ENCODE peak calls at places on chromosomes 3 and 15, in eight cellular contexts. One of them, this sample, is unnamed.

GRCh38 chr3:126155819-126156218 is 24.6 kb downstream of the ALDH1L1 start:
- DNase-seq in adrenal gland: no peak
- DNase-seq in tibial artery: no peak
- DNase-seq in EL: no peak
- DNase-seq in effector CD4-positive, alpha-beta T cell: no peak
- DNase-seq in transverse colon: no peak
- DNase-seq in HS-27A: no peak
- DNase-seq in WTC11: no peak
- DNase-seq in this sample: no peak

GRCh38 chr3:111961461-111962269 is 17.2 kb upstream of the ABHD10 start:
- DNase-seq in adrenal gland: no peak
- DNase-seq in tibial artery: no peak
- DNase-seq in EL: no peak
- DNase-seq in effector CD4-positive, alpha-beta T cell: no peak
- DNase-seq in transverse colon: no peak
- DNase-seq in HS-27A: no peak
- DNase-seq in WTC11: no peak
- DNase-seq in this sample: no peak

GRCh38 chr15:42581272-42581730 is 5.9 kb downstream of the STARD9 start:
- DNase-seq in adrenal gland: peak; percentile 67
- DNase-seq in tibial artery: peak; percentile 92
- DNase-seq in EL: peak; percentile 84
- DNase-seq in effector CD4-positive, alpha-beta T cell: peak; percentile 71
- DNase-seq in transverse colon: peak; percentile 88
- DNase-seq in HS-27A: no peak
- DNase-seq in WTC11: peak; percentile 89
- DNase-seq in this sample: peak; percentile 86

GRCh38 chr3:172749201-172749965 is 1.1 kb upstream of the ECT2 start:
- DNase-seq in adrenal gland: no peak
- DNase-seq in tibial artery: no peak
- DNase-seq in EL: peak; percentile 95
- DNase-seq in effector CD4-positive, alpha-beta T cell: no peak
- DNase-seq in transverse colon: no peak
- DNase-seq in HS-27A: peak; percentile 86
- DNase-seq in WTC11: no peak
- DNase-seq in this sample: no peak

GRCh38 chr3:71525376-71525775 is 58.2 kb downstream of the FOXP1 start:
- DNase-seq in adrenal gland: no peak
- DNase-seq in tibial artery: no peak
- DNase-seq in EL: no peak
- DNase-seq in effector CD4-positive, alpha-beta T cell: no peak
- DNase-seq in transverse colon: no peak
- DNase-seq in HS-27A: no peak
- DNase-seq in WTC11: no peak
- DNase-seq in this sample: no peak

GRCh38 chr3:134817297-134817696 is 22.2 kb downstream of the EPHB1 start:
- DNase-seq in adrenal gland: no peak
- DNase-seq in tibial artery: no peak
- DNase-seq in EL: no peak
- DNase-seq in effector CD4-positive, alpha-beta T cell: no peak
- DNase-seq in transverse colon: no peak
- DNase-seq in HS-27A: no peak
- DNase-seq in WTC11: no peak
- DNase-seq in this sample: peak; percentile 68

GRCh38 chr3:138187296-138188012 is at the start of gene ARMC8:
- DNase-seq in adrenal gland: no peak
- DNase-seq in tibial artery: peak; percentile 44
- DNase-seq in EL: peak; percentile 55
- DNase-seq in effector CD4-positive, alpha-beta T cell: peak; percentile 43
- DNase-seq in transverse colon: peak; percentile 73
- DNase-seq in HS-27A: no peak
- DNase-seq in WTC11: peak; percentile 60
- DNase-seq in this sample: peak; percentile 82

GRCh38 chr3:13461169-13462124 is 18.7 kb upstream of the HDAC11 start:
- DNase-seq in adrenal gland: peak; percentile 34
- DNase-seq in tibial artery: no peak
- DNase-seq in EL: peak; percentile 64
- DNase-seq in effector CD4-positive, alpha-beta T cell: peak; percentile 78
- DNase-seq in transverse colon: peak; percentile 64
- DNase-seq in HS-27A: no peak
- DNase-seq in WTC11: peak; percentile 93
- DNase-seq in this sample: peak; percentile 55

GRCh38 chr3:178385280-178385952 is 150.8 kb upstream of the KCNMB2 start:
- DNase-seq in adrenal gland: no peak
- DNase-seq in tibial artery: no peak
- DNase-seq in EL: peak; percentile 55
- DNase-seq in effector CD4-positive, alpha-beta T cell: peak; percentile 2
- DNase-seq in transverse colon: no peak
- DNase-seq in HS-27A: no peak
- DNase-seq in WTC11: no peak
- DNase-seq in this sample: no peak

This sample was measured in psoas muscle.